ENCODE peak calls at places on chromosomes 11 and 22, in four cellular contexts. I is thyroid gland, Y is HFF-Myc, F is testis. L is an unnamed sample.

GRCh38 chr22:33756508-33756949 is 163.7 kb downstream of the LARGE1 start:
- DNase-seq in I (no peak), Y (no peak), F (no peak), L (no peak)

GRCh38 chr11:131688056-131688693 is 317.8 kb downstream of the NTM start:
- DNase-seq in I (peak; percentile 50), Y (no peak), F (peak; percentile 69), L (no peak)

GRCh38 chr22:44473166-44473565 is 24.9 kb downstream of the RTL6 start:
- DNase-seq in I (no peak), Y (no peak), F (no peak), L (no peak)

GRCh38 chr11:17457361-17458104 is 19.1 kb downstream of the ABCC8 start:
- DNase-seq in I (no peak), Y (no peak), F (no peak), L (no peak)

GRCh38 chr11:83713701-83714100 is 427.5 kb upstream of the CCDC90B start:
- DNase-seq in I (peak; percentile 84), Y (no peak), F (no peak), L (no peak)

GRCh38 chr22:29867260-29867659 is 15.7 kb upstream of the MTMR3 start:
- DNase-seq in I (no peak), Y (no peak), F (no peak), L (no peak)

GRCh38 chr11:64638017-64638664 is 47.1 kb downstream of the SLC22A12 start:
- DNase-seq in I (peak; percentile 58), Y (no peak), F (peak; percentile 33), L (no peak)

GRCh38 chr11:102864724-102865123 is 10.1 kb downstream of the MMP12 start:
- DNase-seq in I (no peak), Y (no peak), F (no peak), L (no peak)

GRCh38 chr11:3163241-3163981 is 1.7 kb downstream of the OSBPL5 start:
- DNase-seq in I (no peak), Y (no peak), F (no peak), L (no peak)

GRCh38 chr11:19087658-19088057 is 27.1 kb upstream of the MRGPRX2 start:
- DNase-seq in I (no peak), Y (peak; percentile 45), F (no peak), L (no peak)

GRCh38 chr11:36683823-36684222 is 85.8 kb upstream of the RAG2 start:
- DNase-seq in I (no peak), Y (no peak), F (no peak), L (no peak)

GRCh38 chr11:62905286-62905685 is 15.9 kb downstream of the CHRM1 start:
- DNase-seq in I (no peak), Y (no peak), F (peak; percentile 42), L (no peak)

GRCh38 chr11:106306942-106307341 is 229.5 kb downstream of the AASDHPPT start:
- DNase-seq in I (peak; percentile 5), Y (no peak), F (peak; percentile 21), L (no peak)

GRCh38 chr11:12439615-12440014 is 62.2 kb downstream of the PARVA start:
- DNase-seq in I (no peak), Y (no peak), F (no peak), L (no peak)

GRCh38 chr11:78698612-78699011 is 123.9 kb upstream of the NARS2 start:
- DNase-seq in I (peak; percentile 26), Y (no peak), F (no peak), L (no peak)

GRCh38 chr11:20609727-20610707 is 10.6 kb downstream of the SLC6A5 start:
- DNase-seq in I (peak; percentile 70), Y (peak; percentile 4), F (peak; percentile 87), L (peak; percentile 37)

GRCh38 chr11:75320046-75320618 is 31.3 kb downstream of the ARRB1 start:
- DNase-seq in I (no peak), Y (no peak), F (no peak), L (no peak)

GRCh38 chr11:92276773-92277172 is 52.2 kb downstream of the FAT3 start:
- DNase-seq in I (no peak), Y (peak; percentile 30), F (no peak), L (no peak)

GRCh38 chr22:24117942-24118341 is 63.3 kb upstream of the SUSD2 start:
- DNase-seq in I (no peak), Y (no peak), F (no peak), L (no peak)

GRCh38 chr11:112361396-112361795 is 100.7 kb upstream of the PLET1 start:
- DNase-seq in I (no peak), Y (no peak), F (no peak), L (no peak)

GRCh38 chr22:23180893-23181762 is 819 bp downstream of the BCR start:
- DNase-seq in I (no peak), Y (no peak), F (no peak), L (no peak)

GRCh38 chr22:50607366-50608020 is 6.9 kb downstream of the MAPK8IP2 start:
- DNase-seq in I (no peak), Y (no peak), F (no peak), L (no peak)

GRCh38 chr11:64619811-64620285 is 28.8 kb downstream of the SLC22A12 start:
- DNase-seq in I (peak; percentile 85), Y (peak; percentile 6), F (peak; percentile 89), L (no peak)

GRCh38 chr11:1655168-1656060 is 25.8 kb downstream of the KRTAP5-5 start:
- DNase-seq in I (no peak), Y (no peak), F (peak; percentile 9), L (no peak)

GRCh38 chr22:29202231-29203192 is 3.2 kb upstream of the EMID1 start:
- DNase-seq in I (peak; percentile 30), Y (no peak), F (no peak), L (no peak)

GRCh38 chr11:71998649-71999310 is at the start of gene IL18BP:
- DNase-seq in I (no peak), Y (no peak), F (no peak), L (no peak)

GRCh38 chr22:43637267-43637666 is 174.8 kb downstream of the EFCAB6 start:
- DNase-seq in I (no peak), Y (no peak), F (no peak), L (no peak)

GRCh38 chr11:59706518-59707285 is 6.9 kb downstream of the OR10V1 start:
- DNase-seq in I (no peak), Y (peak; percentile 67), F (no peak), L (no peak)

GRCh38 chr11:72726266-72727220 is 25.7 kb downstream of the ARAP1 start:
- DNase-seq in I (no peak), Y (no peak), F (no peak), L (no peak)

GRCh38 chr22:38202437-38203089 is 769 bp downstream of the MAFF start:
- DNase-seq in I (peak; percentile 85), Y (no peak), F (peak; percentile 93), L (peak; percentile 93)
- TF ChIP-seq CTCF in I (no peak), Y (no peak), F (peak; percentile 24), L (peak; percentile 19)

GRCh38 chr11:73907191-73907590 is 30.4 kb downstream of the PAAF1 start:
- DNase-seq in I (no peak), Y (peak; percentile 10), F (no peak), L (no peak)
- TF ChIP-seq CTCF in I (no peak), Y (no peak), F (no peak), L (no peak)

DNA sequence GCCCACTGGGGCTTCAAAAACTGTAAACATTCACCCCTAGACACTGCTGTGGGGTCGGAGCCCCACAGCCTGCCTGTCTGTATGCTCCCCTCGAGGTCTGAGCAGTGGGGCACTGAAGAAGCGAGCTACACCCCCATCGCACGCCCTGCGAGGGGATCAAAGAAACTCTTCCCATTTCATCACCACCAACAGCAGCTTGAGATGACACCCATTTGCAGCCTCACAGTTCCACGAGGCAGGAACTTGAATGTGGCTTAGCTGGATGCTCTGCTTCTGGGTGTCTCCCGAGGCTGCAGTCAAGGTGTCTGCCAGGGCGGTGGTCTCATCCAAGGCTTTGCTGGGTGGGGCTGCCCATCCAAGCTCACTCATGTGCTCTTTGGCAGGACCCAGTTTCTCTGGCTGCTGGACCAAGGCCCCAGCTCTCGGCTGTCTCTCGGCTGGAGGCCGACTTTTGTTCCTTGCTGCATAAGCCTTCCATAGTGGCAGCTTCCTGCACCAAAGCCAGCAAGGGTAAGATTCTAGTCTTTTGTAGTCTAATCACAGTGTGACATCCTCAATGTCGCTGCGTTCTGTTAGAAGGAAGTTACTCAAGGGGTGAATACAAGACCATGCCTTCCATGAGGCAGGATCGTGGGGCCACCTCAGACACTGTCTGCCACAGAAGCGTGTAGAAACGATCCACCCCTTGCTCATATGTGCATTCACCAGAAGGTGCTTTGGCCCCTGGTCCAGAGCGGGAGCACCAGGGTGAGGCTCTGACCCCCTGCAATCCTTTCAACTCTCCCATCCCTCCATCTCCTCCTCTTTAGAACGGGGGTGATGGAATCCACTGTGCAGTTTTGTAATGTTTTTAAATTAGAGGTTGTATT is 46.2 kb upstream of the SEPTIN5 start:
- DNase-seq in I (no peak), Y (no peak), F (no peak), L (no peak)
- TF ChIP-seq CTCF in I (no peak), Y (no peak), F (no peak), L (no peak)

DNA sequence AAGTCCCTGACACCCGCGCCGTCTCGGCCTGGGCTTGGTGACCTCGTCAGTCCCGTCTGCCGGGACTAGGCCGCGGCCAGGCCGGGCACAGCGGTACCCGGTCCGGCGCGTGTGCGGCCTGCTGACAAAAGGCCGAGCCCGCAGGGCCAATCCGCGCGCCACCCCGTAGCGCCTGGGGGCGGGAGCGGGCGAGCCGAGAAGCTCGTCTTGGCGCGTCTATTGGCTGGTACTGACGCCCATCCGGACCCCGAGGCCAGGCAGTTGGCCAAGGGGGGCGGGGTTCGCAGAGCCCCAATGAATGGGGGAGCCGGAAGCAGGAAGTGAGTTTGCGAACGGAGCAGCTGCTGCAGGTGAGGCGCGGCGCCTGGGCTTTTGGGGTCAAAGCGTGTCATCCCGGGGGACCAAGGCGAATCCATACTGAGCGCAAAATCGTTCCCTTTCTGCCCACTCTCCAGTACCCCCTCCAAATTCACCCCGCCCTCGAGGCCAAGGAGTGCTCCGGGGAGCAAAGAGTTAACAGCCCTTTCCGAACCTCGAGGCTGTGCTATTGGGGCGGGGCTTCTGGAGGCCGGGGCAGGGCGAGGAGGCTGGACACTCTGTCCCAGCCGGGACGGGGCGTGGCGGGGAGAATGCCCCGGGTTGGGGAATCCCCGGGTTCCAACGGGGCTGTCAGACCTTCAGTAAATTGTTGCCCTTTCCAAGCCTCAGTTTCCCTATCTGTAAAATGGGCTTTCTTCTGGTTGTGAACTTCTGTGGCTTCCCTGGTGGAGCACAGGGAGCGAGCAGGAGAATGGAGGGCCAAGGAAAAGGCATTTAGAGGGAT is at the start of gene DPP3:
- DNase-seq in I (peak; percentile 99), Y (peak; percentile 77), F (peak; percentile 98), L (peak; percentile 97)
- TF ChIP-seq CTCF in I (no peak), Y (no peak), F (peak; percentile 4), L (no peak)

DNA sequence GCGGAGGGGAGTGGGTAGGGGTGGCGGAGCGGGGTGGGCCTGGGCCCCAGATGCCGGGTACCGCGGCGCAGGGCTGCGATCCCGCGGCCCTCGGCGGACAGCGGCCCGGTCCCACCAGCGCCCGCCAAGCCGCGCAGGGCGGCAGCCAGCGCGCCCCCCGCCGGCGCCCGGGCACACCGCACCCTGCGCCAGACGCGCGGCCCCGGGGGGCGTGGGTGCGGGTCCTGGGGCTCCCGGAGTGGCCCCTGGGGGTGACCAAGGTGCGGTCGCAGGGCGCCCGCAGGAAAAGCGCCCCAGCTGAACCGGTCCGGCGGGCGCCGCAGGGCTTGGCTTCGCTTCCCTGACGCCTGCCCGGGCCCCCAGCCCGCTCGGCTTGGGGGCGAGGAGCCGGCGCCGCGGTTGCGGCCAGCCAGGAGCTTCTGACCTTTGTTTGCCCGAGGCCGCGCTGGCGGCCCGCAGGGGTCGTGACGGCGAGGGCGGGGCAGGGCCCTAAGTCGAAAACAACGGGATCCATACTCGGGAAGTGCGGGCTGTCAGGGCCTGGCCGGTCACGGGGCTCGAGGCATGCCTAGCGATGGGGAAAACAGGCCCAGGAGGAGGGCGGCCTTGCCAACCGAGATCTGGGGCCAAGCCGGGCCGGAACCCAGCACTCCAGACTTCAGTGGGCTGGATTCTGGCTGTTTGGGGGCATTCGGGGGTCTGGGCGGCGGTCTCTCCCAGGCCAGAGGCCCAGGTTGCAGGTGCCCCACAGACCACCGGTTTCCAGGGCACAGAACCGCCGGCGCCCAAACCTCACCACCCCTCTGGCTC is 581 bp upstream of the AP5B1 start:
- DNase-seq in I (peak; percentile 54), Y (no peak), F (no peak), L (peak; percentile 46)
- TF ChIP-seq CTCF in I (no peak), Y (no peak), F (no peak), L (peak; percentile 44)

GRCh38 chr11:118427707-118428106 is 8.6 kb upstream of the KMT2A start:
- DNase-seq in I (no peak), Y (no peak), F (no peak), L (no peak)
- TF ChIP-seq CTCF in I (no peak), Y (no peak), F (no peak), L (no peak)